ENCODE peak calls at places on chromosomes 6 and 20, in ten cellular contexts. J is neural crest cell; X is transverse colon; H is AG04450; O is choroid plexus epithelial cell; Q is CD8-positive, alpha-beta T cell; K is ascending aorta; L is cardiac muscle cell; S is fibroblast of lung; W is uterus. B is an unnamed sample.

GRCh38 chr6:142731611-142732010 is 213.4 kb downstream of the HIVEP2 start:
- DNase-seq in J (no peak), X (no peak), H (no peak), O (no peak), Q (no peak), K (no peak), L (no peak), S (no peak), W (no peak), B (no peak)

GRCh38 chr6:126614642-126615504 is 275.0 kb downstream of the CENPW start:
- DNase-seq in J (no peak), X (no peak), H (no peak), O (no peak), Q (no peak), K (no peak), L (no peak), S (no peak), W (no peak), B (no peak)

GRCh38 chr6:105318660-105319059 is 84.2 kb downstream of the PREP start:
- DNase-seq in J (no peak), X (no peak), H (no peak), O (peak), Q (no peak), K (no peak), L (no peak), S (peak), W (no peak), B (no peak)

GRCh38 chr6:75378101-75378500 is 93.5 kb upstream of the TMEM30A start:
- DNase-seq in J (no peak), X (no peak), H (no peak), O (no peak), Q (no peak), K (no peak), L (no peak), S (no peak), W (no peak), B (no peak)

GRCh38 chr6:13593720-13594119 is 19.3 kb downstream of the SIRT5 start:
- DNase-seq in J (no peak), X (no peak), H (no peak), O (no peak), Q (no peak), K (no peak), L (no peak), S (peak), W (no peak), B (no peak)

GRCh38 chr20:42259389-42259788 is 641.2 kb upstream of the CHD6 start:
- DNase-seq in J (no peak), X (no peak), H (no peak), O (no peak), Q (no peak), K (no peak), L (no peak), S (no peak), W (no peak), B (no peak)

GRCh38 chr6:83198486-83199172 is 5.5 kb downstream of the RWDD2A start:
- DNase-seq in J (no peak), X (no peak), H (no peak), O (peak), Q (no peak), K (no peak), L (no peak), S (peak), W (no peak), B (no peak)

GRCh38 chr6:105178110-105178509 is 1.7 kb downstream of the POPDC3 start:
- DNase-seq in J (no peak), X (no peak), H (peak), O (peak), Q (no peak), K (no peak), L (no peak), S (peak), W (no peak), B (no peak)

GRCh38 chr6:136334853-136335252 is 45.2 kb upstream of the BCLAF1 start:
- DNase-seq in J (no peak), X (no peak), H (no peak), O (no peak), Q (no peak), K (no peak), L (no peak), S (no peak), W (no peak), B (no peak)

GRCh38 chr20:38114353-38114791 is 50.7 kb downstream of the TGM2 start:
- DNase-seq in J (no peak), X (no peak), H (no peak), O (peak), Q (no peak), K (no peak), L (no peak), S (peak), W (no peak), B (no peak)

GRCh38 chr6:25329156-25329555 is 50.0 kb downstream of the CARMIL1 start:
- DNase-seq in J (no peak), X (no peak), H (no peak), O (no peak), Q (no peak), K (no peak), L (no peak), S (no peak), W (no peak), B (no peak)

GRCh38 chr20:63036266-63036665 is 29.5 kb upstream of the BHLHE23 start:
- DNase-seq in J (no peak), X (no peak), H (no peak), O (no peak), Q (no peak), K (no peak), L (no peak), S (no peak), W (no peak), B (no peak)

GRCh38 chr6:37987559-37987958 is 168.0 kb downstream of the ZFAND3 start:
- DNase-seq in J (no peak), X (no peak), H (no peak), O (no peak), Q (no peak), K (no peak), L (no peak), S (no peak), W (no peak), B (no peak)

GRCh38 chr6:37985355-37985754 is 165.8 kb downstream of the ZFAND3 start:
- DNase-seq in J (no peak), X (no peak), H (no peak), O (no peak), Q (peak), K (no peak), L (no peak), S (no peak), W (no peak), B (no peak)

GRCh38 chr6:37988696-37989095 is 169.2 kb downstream of the ZFAND3 start:
- DNase-seq in J (no peak), X (no peak), H (no peak), O (peak), Q (no peak), K (no peak), L (no peak), S (peak), W (no peak), B (no peak)

GRCh38 chr6:37987008-37987407 is 167.5 kb downstream of the ZFAND3 start:
- DNase-seq in J (no peak), X (no peak), H (no peak), O (peak), Q (no peak), K (no peak), L (no peak), S (peak), W (no peak), B (no peak)

GRCh38 chr6:37988131-37988530 is 168.6 kb downstream of the ZFAND3 start:
- DNase-seq in J (no peak), X (no peak), H (peak), O (peak), Q (no peak), K (no peak), L (no peak), S (peak), W (no peak), B (no peak)
- TF ChIP-seq CTCF in J (no peak), X (no peak), H (no peak), O (no peak), Q (no peak), K (no peak), L (no peak), S (no peak), W (no peak), B (no peak)

GRCh38 chr20:57693670-57694329 is 16.0 kb downstream of the PMEPA1 start:
- DNase-seq in J (no peak), X (no peak), H (no peak), O (no peak), Q (no peak), K (no peak), L (no peak), S (no peak), W (no peak), B (no peak)
- TF ChIP-seq CTCF in J (no peak), X (no peak), H (no peak), O (no peak), Q (no peak), K (no peak), L (no peak), S (no peak), W (no peak), B (no peak)

DNA sequence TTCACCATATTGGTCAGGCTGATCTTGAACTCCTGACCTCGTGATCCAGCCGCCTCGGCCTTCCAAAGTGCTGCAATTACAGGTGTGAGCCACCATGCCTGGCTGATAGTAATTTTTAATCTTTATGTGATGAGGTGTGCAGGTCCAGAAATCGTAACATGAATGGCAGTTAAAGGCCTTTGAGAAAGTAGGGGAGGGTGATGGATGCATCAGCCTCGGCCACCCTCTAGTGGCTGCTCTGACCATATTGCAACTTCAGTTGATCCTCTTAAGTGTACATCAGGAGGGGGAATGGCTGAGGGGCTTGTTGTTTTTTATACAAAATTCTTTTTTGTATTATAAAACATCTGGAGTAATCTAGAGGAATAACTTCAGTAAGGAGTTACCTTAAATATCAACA is 193.0 kb downstream of the ZFAND3 start:
- DNase-seq in J (peak), X (no peak), H (peak), O (peak), Q (no peak), K (no peak), L (peak), S (peak), W (no peak), B (peak)
- TF ChIP-seq CTCF in J (peak), X (peak), H (peak), O (peak), Q (peak), K (peak), L (peak), S (peak), W (peak), B (peak)

DNA sequence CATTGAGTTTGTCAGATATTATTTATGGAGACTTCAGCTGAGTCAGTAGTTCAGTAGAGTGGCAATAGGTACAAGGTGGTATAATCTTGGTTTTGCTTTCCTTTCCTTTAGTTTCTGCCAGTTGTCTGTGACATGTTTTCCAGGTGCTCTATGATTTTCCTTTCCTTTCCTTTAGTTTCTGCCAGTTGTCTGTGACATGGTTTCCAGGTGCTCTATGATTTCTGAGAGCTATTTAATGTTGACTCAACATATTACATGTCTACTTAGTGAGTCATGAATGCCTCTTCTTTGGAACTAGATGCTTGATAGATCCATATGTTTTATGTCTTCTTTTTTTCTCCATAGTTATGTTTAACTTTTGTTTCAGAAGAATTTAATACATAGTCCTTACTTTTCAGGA is 186.4 kb upstream of the DEFB112 start:
- DNase-seq in J (no peak), X (no peak), H (no peak), O (no peak), Q (no peak), K (no peak), L (no peak), S (no peak), W (no peak), B (no peak)
- TF ChIP-seq CTCF in J (no peak), X (no peak), H (no peak), O (no peak), Q (no peak), K (no peak), L (no peak), S (no peak), W (no peak), B (no peak)

B was measured in dorsolateral prefrontal cortex.